ENCODE peak calls at places on chromosomes 2 and 18, in six cellular contexts. One of them, this sample, is unnamed.

GRCh38 chr18:77369644-77370043 is 120.0 kb downstream of the GALR1 start:
- DNase-seq in HCT116: no peak
- DNase-seq in AG10803: no peak
- DNase-seq in transverse colon: no peak
- DNase-seq in cardiac fibroblast: no peak
- DNase-seq in body of pancreas: no peak
- DNase-seq in this sample: peak

GRCh38 chr2:204850576-204850975 is 305.3 kb downstream of the PARD3B start:
- DNase-seq in HCT116: no peak
- DNase-seq in AG10803: no peak
- DNase-seq in transverse colon: no peak
- DNase-seq in cardiac fibroblast: no peak
- DNase-seq in body of pancreas: no peak
- DNase-seq in this sample: no peak

GRCh38 chr2:132424526-132425121 is 8.0 kb downstream of the GPR39 start:
- DNase-seq in HCT116: no peak
- DNase-seq in AG10803: peak
- DNase-seq in transverse colon: no peak
- DNase-seq in cardiac fibroblast: peak
- DNase-seq in body of pancreas: no peak
- DNase-seq in this sample: peak

GRCh38 chr2:186874713-186875112 is 25.7 kb upstream of the ZSWIM2 start:
- DNase-seq in HCT116: no peak
- DNase-seq in AG10803: no peak
- DNase-seq in transverse colon: no peak
- DNase-seq in cardiac fibroblast: no peak
- DNase-seq in body of pancreas: no peak
- DNase-seq in this sample: no peak

GRCh38 chr2:179539112-179539511 is 274.5 kb upstream of the SESTD1 start:
- DNase-seq in HCT116: no peak
- DNase-seq in AG10803: no peak
- DNase-seq in transverse colon: no peak
- DNase-seq in cardiac fibroblast: no peak
- DNase-seq in body of pancreas: no peak
- DNase-seq in this sample: no peak

GRCh38 chr2:47190188-47190818 is 35.2 kb upstream of the STPG4 start:
- DNase-seq in HCT116: no peak
- DNase-seq in AG10803: peak
- DNase-seq in transverse colon: no peak
- DNase-seq in cardiac fibroblast: peak
- DNase-seq in body of pancreas: no peak
- DNase-seq in this sample: peak

GRCh38 chr2:88199912-88200682 is 30.0 kb downstream of the THNSL2 start:
- DNase-seq in HCT116: no peak
- DNase-seq in AG10803: no peak
- DNase-seq in transverse colon: peak
- DNase-seq in cardiac fibroblast: no peak
- DNase-seq in body of pancreas: no peak
- DNase-seq in this sample: no peak

GRCh38 chr2:9996321-9996720 is 44.8 kb downstream of the GRHL1 start:
- DNase-seq in HCT116: no peak
- DNase-seq in AG10803: no peak
- DNase-seq in transverse colon: no peak
- DNase-seq in cardiac fibroblast: no peak
- DNase-seq in body of pancreas: no peak
- DNase-seq in this sample: no peak

GRCh38 chr2:230905448-230906430 is 19.3 kb downstream of the GPR55 start:
- DNase-seq in HCT116: peak
- DNase-seq in AG10803: peak
- DNase-seq in transverse colon: no peak
- DNase-seq in cardiac fibroblast: peak
- DNase-seq in body of pancreas: peak
- DNase-seq in this sample: peak

GRCh38 chr2:85120363-85120762 is 12.8 kb upstream of the TCF7L1 start:
- DNase-seq in HCT116: no peak
- DNase-seq in AG10803: no peak
- DNase-seq in transverse colon: no peak
- DNase-seq in cardiac fibroblast: no peak
- DNase-seq in body of pancreas: no peak
- DNase-seq in this sample: no peak

GRCh38 chr18:7272268-7273049 is 41.6 kb downstream of the LRRC30 start:
- DNase-seq in HCT116: no peak
- DNase-seq in AG10803: peak
- DNase-seq in transverse colon: peak
- DNase-seq in cardiac fibroblast: peak
- DNase-seq in body of pancreas: peak
- DNase-seq in this sample: peak

GRCh38 chr2:240929364-240930095 is 23.4 kb downstream of the CROCC2 start:
- DNase-seq in HCT116: no peak
- DNase-seq in AG10803: no peak
- DNase-seq in transverse colon: peak
- DNase-seq in cardiac fibroblast: no peak
- DNase-seq in body of pancreas: no peak
- DNase-seq in this sample: no peak

GRCh38 chr2:19863303-19864041 is 38.3 kb downstream of the TTC32 start:
- DNase-seq in HCT116: peak
- DNase-seq in AG10803: peak
- DNase-seq in transverse colon: peak
- DNase-seq in cardiac fibroblast: peak
- DNase-seq in body of pancreas: peak
- DNase-seq in this sample: peak

GRCh38 chr2:197237720-197238370 is 72.7 kb downstream of the ANKRD44 start:
- DNase-seq in HCT116: no peak
- DNase-seq in AG10803: no peak
- DNase-seq in transverse colon: no peak
- DNase-seq in cardiac fibroblast: no peak
- DNase-seq in body of pancreas: no peak
- DNase-seq in this sample: no peak
- H3K4me3 ChIP-seq in HCT116: no peak
- H3K4me3 ChIP-seq in AG10803: no peak
- H3K4me3 ChIP-seq in transverse colon: no peak
- H3K4me3 ChIP-seq in cardiac fibroblast: no peak
- H3K4me3 ChIP-seq in body of pancreas: no peak
- H3K4me3 ChIP-seq in this sample: no peak

DNA sequence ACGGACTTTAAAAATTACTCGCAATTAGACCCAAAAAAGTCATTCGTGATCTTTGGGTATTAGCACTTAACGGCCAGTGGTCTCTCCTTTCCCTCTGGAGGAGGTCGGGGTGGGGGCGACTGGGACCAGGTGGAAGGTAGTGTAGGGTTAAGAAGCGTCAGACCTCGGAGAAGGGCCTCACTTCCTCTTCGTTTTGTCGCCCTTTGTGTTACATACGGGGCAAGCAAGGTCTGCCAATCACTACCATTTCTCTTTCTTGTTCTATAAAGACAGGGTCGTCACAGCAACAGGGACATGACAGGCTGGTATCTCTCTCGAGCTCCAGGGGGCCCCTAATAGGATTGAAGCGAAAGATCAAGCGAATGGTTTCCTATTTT is 136.6 kb downstream of the INSIG2 start:
- DNase-seq in HCT116: no peak
- DNase-seq in AG10803: no peak
- DNase-seq in transverse colon: no peak
- DNase-seq in cardiac fibroblast: no peak
- DNase-seq in body of pancreas: no peak
- DNase-seq in this sample: no peak
- H3K4me3 ChIP-seq in HCT116: no peak
- H3K4me3 ChIP-seq in AG10803: no peak
- H3K4me3 ChIP-seq in transverse colon: no peak
- H3K4me3 ChIP-seq in cardiac fibroblast: no peak
- H3K4me3 ChIP-seq in body of pancreas: no peak
- H3K4me3 ChIP-seq in this sample: no peak

DNA sequence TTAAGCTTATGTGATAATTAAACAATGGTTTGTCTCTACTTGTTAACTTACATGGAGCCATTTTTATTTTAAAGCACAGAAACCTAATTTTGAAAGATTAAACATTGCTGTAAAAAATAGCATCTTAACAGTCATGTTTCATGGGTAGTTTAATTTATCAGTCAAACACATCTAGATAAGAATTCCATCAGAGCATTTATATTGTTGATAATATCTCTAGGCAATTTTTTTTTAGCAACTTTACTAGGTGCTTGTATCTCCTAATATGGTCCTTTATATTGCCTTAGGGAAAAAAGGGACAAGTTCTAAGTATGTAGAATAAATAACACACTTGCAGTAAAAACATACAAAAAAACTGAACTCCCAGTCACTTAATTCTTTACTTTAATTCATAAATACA is 853 bp downstream of the CSRNP3 start:
- DNase-seq in HCT116: no peak
- DNase-seq in AG10803: no peak
- DNase-seq in transverse colon: no peak
- DNase-seq in cardiac fibroblast: no peak
- DNase-seq in body of pancreas: no peak
- DNase-seq in this sample: no peak
- H3K4me3 ChIP-seq in HCT116: no peak
- H3K4me3 ChIP-seq in AG10803: no peak
- H3K4me3 ChIP-seq in transverse colon: peak
- H3K4me3 ChIP-seq in cardiac fibroblast: peak
- H3K4me3 ChIP-seq in body of pancreas: no peak
- H3K4me3 ChIP-seq in this sample: peak

GRCh38 chr2:217943379-217944321 is 59.1 kb downstream of the TNS1 start:
- DNase-seq in HCT116: peak
- DNase-seq in AG10803: peak
- DNase-seq in transverse colon: peak
- DNase-seq in cardiac fibroblast: peak
- DNase-seq in body of pancreas: peak
- DNase-seq in this sample: peak

GRCh38 chr2:217946071-217946470 is 56.7 kb downstream of the TNS1 start:
- DNase-seq in HCT116: no peak
- DNase-seq in AG10803: no peak
- DNase-seq in transverse colon: no peak
- DNase-seq in cardiac fibroblast: no peak
- DNase-seq in body of pancreas: peak
- DNase-seq in this sample: no peak

GRCh38 chr2:217944366-217944765 is 58.4 kb downstream of the TNS1 start:
- DNase-seq in HCT116: no peak
- DNase-seq in AG10803: no peak
- DNase-seq in transverse colon: no peak
- DNase-seq in cardiac fibroblast: no peak
- DNase-seq in body of pancreas: no peak
- DNase-seq in this sample: no peak

GRCh38 chr2:217945530-217945929 is 57.3 kb downstream of the TNS1 start:
- DNase-seq in HCT116: no peak
- DNase-seq in AG10803: no peak
- DNase-seq in transverse colon: no peak
- DNase-seq in cardiac fibroblast: no peak
- DNase-seq in body of pancreas: peak
- DNase-seq in this sample: no peak

GRCh38 chr2:217944923-217945322 is 57.9 kb downstream of the TNS1 start:
- DNase-seq in HCT116: no peak
- DNase-seq in AG10803: no peak
- DNase-seq in transverse colon: no peak
- DNase-seq in cardiac fibroblast: no peak
- DNase-seq in body of pancreas: no peak
- DNase-seq in this sample: no peak
- H3K4me3 ChIP-seq in HCT116: no peak
- H3K4me3 ChIP-seq in AG10803: no peak
- H3K4me3 ChIP-seq in transverse colon: no peak
- H3K4me3 ChIP-seq in cardiac fibroblast: no peak
- H3K4me3 ChIP-seq in body of pancreas: no peak
- H3K4me3 ChIP-seq in this sample: no peak

GRCh38 chr2:104846182-104846954 is 7.5 kb upstream of the POU3F3 start:
- DNase-seq in HCT116: no peak
- DNase-seq in AG10803: no peak
- DNase-seq in transverse colon: no peak
- DNase-seq in cardiac fibroblast: no peak
- DNase-seq in body of pancreas: no peak
- DNase-seq in this sample: no peak

GRCh38 chr2:104845552-104845931 is 8.4 kb upstream of the POU3F3 start:
- DNase-seq in HCT116: no peak
- DNase-seq in AG10803: no peak
- DNase-seq in transverse colon: no peak
- DNase-seq in cardiac fibroblast: no peak
- DNase-seq in body of pancreas: no peak
- DNase-seq in this sample: peak

GRCh38 chr2:104847821-104848160 is 6.1 kb upstream of the POU3F3 start:
- DNase-seq in HCT116: no peak
- DNase-seq in AG10803: no peak
- DNase-seq in transverse colon: no peak
- DNase-seq in cardiac fibroblast: no peak
- DNase-seq in body of pancreas: no peak
- DNase-seq in this sample: peak

GRCh38 chr2:104846955-104847820 is 6.7 kb upstream of the POU3F3 start:
- DNase-seq in HCT116: no peak
- DNase-seq in AG10803: no peak
- DNase-seq in transverse colon: no peak
- DNase-seq in cardiac fibroblast: no peak
- DNase-seq in body of pancreas: no peak
- DNase-seq in this sample: peak

GRCh38 chr2:104844813-104845551 is 8.9 kb upstream of the POU3F3 start:
- DNase-seq in HCT116: no peak
- DNase-seq in AG10803: no peak
- DNase-seq in transverse colon: no peak
- DNase-seq in cardiac fibroblast: no peak
- DNase-seq in body of pancreas: no peak
- DNase-seq in this sample: peak
- H3K4me3 ChIP-seq in HCT116: no peak
- H3K4me3 ChIP-seq in AG10803: no peak
- H3K4me3 ChIP-seq in transverse colon: peak
- H3K4me3 ChIP-seq in cardiac fibroblast: no peak
- H3K4me3 ChIP-seq in body of pancreas: no peak
- H3K4me3 ChIP-seq in this sample: peak

DNA sequence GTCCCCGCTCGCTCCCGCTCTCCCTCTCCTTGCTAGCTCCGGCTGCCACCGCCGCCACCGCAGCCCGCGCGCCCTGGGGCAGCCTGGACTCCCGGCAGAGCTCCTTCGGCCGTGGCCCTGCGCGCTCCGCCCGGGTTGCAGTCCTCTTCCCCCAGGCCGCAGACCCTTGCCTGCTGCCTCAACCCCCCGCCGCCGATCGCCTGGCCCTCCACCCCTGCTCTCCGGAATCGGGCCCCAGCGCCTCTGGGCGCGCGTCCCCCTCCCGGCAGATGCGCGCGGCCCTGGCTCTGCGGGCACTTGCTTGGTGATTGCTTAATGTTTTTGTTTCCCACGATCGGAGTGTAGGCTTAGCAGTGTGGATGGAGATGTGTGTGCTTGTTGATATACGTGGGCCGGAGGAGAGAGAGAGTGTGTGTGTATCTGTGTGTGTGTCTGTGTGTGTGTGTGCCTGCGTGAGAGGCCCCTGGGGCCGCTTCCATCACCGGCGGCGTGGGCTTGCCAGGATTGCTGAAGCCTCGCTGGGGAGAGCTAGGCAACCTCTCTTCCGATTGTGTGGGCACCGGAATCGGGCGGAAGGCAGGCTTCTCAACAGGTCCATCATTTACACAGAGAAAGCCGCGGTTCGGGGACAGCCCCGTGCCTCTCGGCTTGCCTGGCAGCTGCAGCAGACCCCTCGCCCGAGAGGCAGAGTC is 877 bp downstream of the INHBB start:
- DNase-seq in HCT116: no peak
- DNase-seq in AG10803: peak
- DNase-seq in transverse colon: no peak
- DNase-seq in cardiac fibroblast: peak
- DNase-seq in body of pancreas: no peak
- DNase-seq in this sample: peak
- H3K4me3 ChIP-seq in HCT116: no peak
- H3K4me3 ChIP-seq in AG10803: peak
- H3K4me3 ChIP-seq in transverse colon: peak
- H3K4me3 ChIP-seq in cardiac fibroblast: no peak
- H3K4me3 ChIP-seq in body of pancreas: no peak
- H3K4me3 ChIP-seq in this sample: no peak

GRCh38 chr2:65031341-65032015 is 24.7 kb upstream of the CEP68 start:
- DNase-seq in HCT116: no peak
- DNase-seq in AG10803: no peak
- DNase-seq in transverse colon: peak
- DNase-seq in cardiac fibroblast: no peak
- DNase-seq in body of pancreas: peak
- DNase-seq in this sample: no peak
- H3K4me3 ChIP-seq in HCT116: no peak
- H3K4me3 ChIP-seq in AG10803: no peak
- H3K4me3 ChIP-seq in transverse colon: peak
- H3K4me3 ChIP-seq in cardiac fibroblast: no peak
- H3K4me3 ChIP-seq in body of pancreas: no peak
- H3K4me3 ChIP-seq in this sample: no peak